ENCODE peak calls at places on chromosomes 6 and 20, in eight cellular contexts. F, N, Y, L, P, E, M and J are unnamed samples.

GRCh38 chr20:45946149-45946970 is 11.9 kb downstream of the PCIF1 start:
- DNase-seq in F (no peak), N (no peak), Y (peak; percentile 57), L (no peak), P (peak; percentile 28), E (peak; percentile 16), M (peak; percentile 49), J (no peak)

GRCh38 chr6:34338811-34339210 is 53.7 kb downstream of the NUDT3 start:
- DNase-seq in F (no peak), N (no peak), Y (no peak), L (no peak), P (no peak), E (no peak), M (no peak), J (no peak)

GRCh38 chr6:169185011-169185521 is 68.6 kb downstream of the THBS2 start:
- DNase-seq in F (no peak), N (no peak), Y (no peak), L (no peak), P (no peak), E (no peak), M (no peak), J (no peak)

GRCh38 chr20:18754030-18754659 is 59.4 kb upstream of the SCP2D1 start:
- DNase-seq in F (no peak), N (no peak), Y (no peak), L (no peak), P (no peak), E (no peak), M (no peak), J (no peak)

GRCh38 chr6:160431231-160431630 is 83.1 kb downstream of the SLC22A3 start:
- DNase-seq in F (peak; percentile 53), N (no peak), Y (no peak), L (no peak), P (peak; percentile 99), E (peak; percentile 87), M (no peak), J (peak; percentile 77)

GRCh38 chr6:111880181-111880944 is 7.1 kb upstream of the FYN start:
- DNase-seq in F (no peak), N (no peak), Y (no peak), L (no peak), P (no peak), E (no peak), M (no peak), J (no peak)

GRCh38 chr6:10720229-10720959 is 2.5 kb upstream of the TMEM14C start:
- DNase-seq in F (peak; percentile 74), N (no peak), Y (peak; percentile 57), L (no peak), P (peak; percentile 12), E (no peak), M (peak; percentile 74), J (peak; percentile 50)

GRCh38 chr6:161407581-161407980 is 133.7 kb upstream of the AGPAT4 start:
- DNase-seq in F (no peak), N (no peak), Y (no peak), L (no peak), P (peak; percentile 86), E (peak; percentile 62), M (no peak), J (peak; percentile 78)

GRCh38 chr6:100346828-100347227 is 117.9 kb downstream of the SIM1 start:
- DNase-seq in F (no peak), N (no peak), Y (no peak), L (no peak), P (peak; percentile 52), E (no peak), M (no peak), J (peak; percentile 30)

GRCh38 chr6:62283828-62284411 is 2.1 kb downstream of the KHDRBS2 start:
- DNase-seq in F (no peak), N (peak; percentile 50), Y (no peak), L (no peak), P (peak; percentile 1), E (peak; percentile 14), M (peak; percentile 41), J (no peak)

GRCh38 chr20:3420211-3420707 is 12.8 kb upstream of the DNAAF9 start:
- DNase-seq in F (no peak), N (no peak), Y (no peak), L (no peak), P (peak; percentile 78), E (peak; percentile 13), M (peak; percentile 28), J (peak; percentile 47)

GRCh38 chr20:34579191-34579661 is 20.7 kb downstream of the MAP1LC3A start:
- DNase-seq in F (peak; percentile 56), N (no peak), Y (no peak), L (no peak), P (peak; percentile 80), E (peak; percentile 77), M (peak; percentile 85), J (peak; percentile 85)

GRCh38 chr6:96963403-96963802 is 38.9 kb downstream of the KLHL32 start:
- DNase-seq in F (no peak), N (no peak), Y (no peak), L (no peak), P (no peak), E (no peak), M (no peak), J (no peak)

GRCh38 chr20:50744143-50744792 is 12.9 kb downstream of the PARD6B start:
- DNase-seq in F (peak; percentile 56), N (no peak), Y (no peak), L (peak; percentile 56), P (peak; percentile 91), E (peak; percentile 84), M (peak; percentile 69), J (peak; percentile 92)

GRCh38 chr6:43782764-43783513 is 12.9 kb downstream of the VEGFA start:
- DNase-seq in F (no peak), N (no peak), Y (no peak), L (no peak), P (no peak), E (no peak), M (no peak), J (no peak)

GRCh38 chr6:113414511-113414910 is 442.6 kb upstream of the MARCKS start:
- DNase-seq in F (no peak), N (no peak), Y (no peak), L (no peak), P (peak; percentile 82), E (peak; percentile 79), M (peak; percentile 32), J (peak; percentile 79)

GRCh38 chr20:22575737-22576136 is 8.6 kb downstream of the FOXA2 start:
- DNase-seq in F (no peak), N (no peak), Y (no peak), L (no peak), P (no peak), E (no peak), M (no peak), J (no peak)
- H3K27me3 ChIP-seq in F (peaks cover 100% of the 10 kb centered on the region), N (peaks cover 97% of the 10 kb centered on the region), Y (no peaks in the 10 kb centered on the region), L (peaks cover 94% of the 10 kb centered on the region), P (peaks cover 37% of the 10 kb centered on the region), E (peaks cover 59% of the 10 kb centered on the region), M (peaks cover 20% of the 10 kb centered on the region), J (no peaks in the 10 kb centered on the region)

GRCh38 chr6:24188571-24188970 is 62.6 kb downstream of the NRSN1 start:
- DNase-seq in F (no peak), N (no peak), Y (no peak), L (no peak), P (no peak), E (no peak), M (no peak), J (no peak)
- H3K27me3 ChIP-seq in F (no peaks in the 10 kb centered on the region), N (no peaks in the 10 kb centered on the region), Y (no peaks in the 10 kb centered on the region), L (no peaks in the 10 kb centered on the region), P (no peaks in the 10 kb centered on the region), E (no peaks in the 10 kb centered on the region), M (no peaks in the 10 kb centered on the region), J (no peaks in the 10 kb centered on the region)

DNA sequence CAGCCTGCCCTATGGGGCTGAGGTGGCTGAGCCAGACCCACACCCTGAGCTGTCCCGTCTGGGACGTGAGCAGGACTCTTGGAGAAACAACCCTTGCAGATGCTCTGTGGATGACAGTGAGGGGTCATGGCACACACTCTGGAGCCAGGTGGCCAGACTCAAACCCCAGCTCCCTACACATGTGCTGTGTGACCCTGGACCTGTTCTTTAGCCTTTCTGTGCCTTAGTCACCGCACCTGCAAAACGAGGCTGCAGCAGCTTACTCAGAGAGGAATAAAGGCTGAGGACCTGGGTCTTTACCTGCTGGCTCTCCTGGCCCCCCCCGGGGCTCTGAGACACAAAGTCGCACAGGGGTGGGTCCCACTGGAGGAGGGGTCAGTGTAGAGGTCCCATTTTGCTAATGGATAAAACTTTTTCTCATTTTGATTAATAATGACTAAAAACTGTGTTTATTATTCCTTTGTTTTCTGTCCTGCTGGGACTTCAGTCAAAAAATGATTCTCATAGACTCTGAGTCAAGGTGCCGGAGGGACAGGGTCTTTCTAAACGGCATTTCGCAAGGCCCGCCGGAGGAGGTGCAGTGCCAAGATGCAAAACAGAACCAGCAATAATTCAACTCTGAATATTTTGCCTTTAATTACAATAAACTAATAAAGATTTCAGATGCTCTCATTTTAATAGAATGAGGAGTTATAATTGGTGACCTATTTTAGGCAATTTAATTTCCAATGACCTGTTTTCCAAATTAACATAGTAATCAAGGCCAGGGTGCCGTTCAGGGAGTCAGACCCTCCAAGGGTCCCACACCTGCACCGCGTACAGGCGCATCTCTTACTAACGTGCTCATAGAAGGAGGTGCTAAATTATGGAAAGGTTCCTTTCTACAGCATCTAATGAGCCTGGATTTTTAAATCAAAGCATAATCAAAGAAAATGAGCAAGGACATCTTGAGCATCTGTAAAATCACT is 62.4 kb downstream of the YTHDF1 start:
- DNase-seq in F (peak; percentile 0), N (no peak), Y (no peak), L (no peak), P (no peak), E (no peak), M (no peak), J (no peak)
- H3K27me3 ChIP-seq in F (peaks cover 61% of the 10 kb centered on the region), N (no peaks in the 10 kb centered on the region), Y (no peaks in the 10 kb centered on the region), L (no peaks in the 10 kb centered on the region), P (peaks cover 3% of the 10 kb centered on the region), E (peaks cover 8% of the 10 kb centered on the region), M (peaks cover 10% of the 10 kb centered on the region), J (peaks cover 13% of the 10 kb centered on the region)

GRCh38 chr6:28490191-28490890 is 25.3 kb downstream of the GPX6 start:
- DNase-seq in F (no peak), N (no peak), Y (no peak), L (no peak), P (no peak), E (peak; percentile 21), M (no peak), J (peak; percentile 12)
- H3K27me3 ChIP-seq in F (peaks cover 50% of the 10 kb centered on the region), N (no peaks in the 10 kb centered on the region), Y (peaks cover 15% of the 10 kb centered on the region), L (no peaks in the 10 kb centered on the region), P (no peaks in the 10 kb centered on the region), E (no peaks in the 10 kb centered on the region), M (peaks cover 4% of the 10 kb centered on the region), J (no peaks in the 10 kb centered on the region)

DNA sequence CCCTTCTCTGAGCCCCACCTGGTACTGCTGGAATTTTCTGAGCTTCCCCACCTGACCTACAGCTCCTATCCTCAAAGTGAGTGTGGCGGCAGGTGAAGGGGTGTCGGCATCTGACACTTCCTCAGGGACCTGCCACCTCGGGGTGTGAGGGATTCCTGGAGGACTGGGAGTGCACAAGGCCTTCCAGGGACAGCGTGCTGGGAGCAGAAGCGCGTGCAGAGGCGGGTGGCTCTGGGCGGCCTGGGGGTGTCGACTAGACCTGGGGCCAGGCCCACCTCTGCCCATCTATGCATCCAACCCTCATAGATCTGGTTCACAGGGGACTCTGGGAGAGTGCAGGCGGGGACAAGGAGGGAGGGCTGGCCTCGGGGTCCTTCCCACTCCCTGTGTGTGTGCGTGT is 7.8 kb downstream of the DLGAP4 start:
- DNase-seq in F (no peak), N (no peak), Y (no peak), L (no peak), P (no peak), E (no peak), M (no peak), J (no peak)
- H3K27me3 ChIP-seq in F (peaks cover 40% of the 10 kb centered on the region), N (peaks cover under 1% of the 10 kb centered on the region), Y (peaks cover 13% of the 10 kb centered on the region), L (no peaks in the 10 kb centered on the region), P (peaks cover 4% of the 10 kb centered on the region), E (peaks cover 18% of the 10 kb centered on the region), M (no peaks in the 10 kb centered on the region), J (peaks cover 25% of the 10 kb centered on the region)